ENCODE peak calls at places on chromosomes 7 and 10, in five cellular contexts. J is spleen, V is GM13977, B is keratinocyte, L is Peyer's patch. W is an unnamed sample.
A peak's percentile ranks its signal among the peaks of the same experiment; 100 is the strongest.

GRCh38 chr10:30127120-30127541 is 67.7 kb upstream of the JCAD start:
- DNase-seq in J (no peak), V (no peak), B (no peak), L (no peak), W (no peak)

GRCh38 chr10:93749218-93749799 is 8.4 kb upstream of the LGI1 start:
- DNase-seq in J (no peak), V (no peak), B (no peak), L (no peak), W (no peak)

GRCh38 chr10:43123361-43124093 is 14.7 kb upstream of the CSGALNACT2 start:
- DNase-seq in J (peak; percentile 59), V (no peak), B (no peak), L (no peak), W (peak; percentile 52)

GRCh38 chr7:120272896-120273475 is at the start of gene KCND2:
- DNase-seq in J (no peak), V (no peak), B (no peak), L (no peak), W (peak; percentile 55)

GRCh38 chr10:44379907-44380306 is 5.0 kb downstream of the CXCL12 start:
- DNase-seq in J (peak; percentile 30), V (no peak), B (no peak), L (no peak), W (no peak)

GRCh38 chr7:101558742-101559325 is 70.3 kb downstream of the MYL10 start:
- DNase-seq in J (no peak), V (peak; percentile 6), B (no peak), L (no peak), W (no peak)

GRCh38 chr7:149772236-149772820 is 1.1 kb downstream of the ZNF467 start:
- DNase-seq in J (peak; percentile 93), V (no peak), B (no peak), L (peak; percentile 31), W (peak; percentile 67)

GRCh38 chr10:49139866-49140195 is 6.0 kb upstream of the FAM170B start:
- DNase-seq in J (no peak), V (no peak), B (no peak), L (no peak), W (no peak)

GRCh38 chr10:76299501-76299900 is 868.1 kb downstream of the LRMDA start:
- DNase-seq in J (no peak), V (no peak), B (no peak), L (no peak), W (no peak)

GRCh38 chr7:114823290-114823689 is 98.6 kb upstream of the MDFIC start:
- DNase-seq in J (no peak), V (no peak), B (peak; percentile 45), L (no peak), W (no peak)

GRCh38 chr7:134512271-134512670 is 15.1 kb upstream of the AKR1B10 start:
- DNase-seq in J (no peak), V (no peak), B (no peak), L (no peak), W (no peak)

GRCh38 chr10:7756360-7756992 is 31.3 kb downstream of the KIN start:
- DNase-seq in J (no peak), V (no peak), B (no peak), L (no peak), W (peak; percentile 24)

GRCh38 chr7:33926535-33926934 is 21.2 kb downstream of the BMPER start:
- DNase-seq in J (no peak), V (no peak), B (no peak), L (no peak), W (no peak)

GRCh38 chr10:115936926-115937755 is 335.9 kb downstream of the GFRA1 start:
- DNase-seq in J (no peak), V (no peak), B (no peak), L (no peak), W (no peak)

GRCh38 chr7:25662881-25663588 is 434.7 kb upstream of the NPVF start:
- DNase-seq in J (no peak), V (no peak), B (no peak), L (no peak), W (no peak)

GRCh38 chr7:50988465-50988864 is 205.8 kb upstream of the GRB10 start:
- DNase-seq in J (no peak), V (no peak), B (no peak), L (no peak), W (no peak)
- TF ChIP-seq CTCF in J (no peak), V (no peak), B (no peak), L (no peak), W (no peak)

GRCh38 chr7:151312356-151312755 is 29.3 kb upstream of the NUB1 start:
- DNase-seq in J (no peak), V (no peak), B (no peak), L (no peak), W (no peak)

GRCh38 chr7:151310578-151310977 is 31.0 kb upstream of the NUB1 start:
- DNase-seq in J (no peak), V (no peak), B (no peak), L (no peak), W (no peak)

GRCh38 chr7:151312831-151313809 is 28.5 kb upstream of the NUB1 start:
- DNase-seq in J (no peak), V (no peak), B (no peak), L (no peak), W (no peak)

GRCh38 chr7:151309306-151309705 is 32.3 kb upstream of the NUB1 start:
- DNase-seq in J (no peak), V (no peak), B (no peak), L (no peak), W (no peak)

DNA sequence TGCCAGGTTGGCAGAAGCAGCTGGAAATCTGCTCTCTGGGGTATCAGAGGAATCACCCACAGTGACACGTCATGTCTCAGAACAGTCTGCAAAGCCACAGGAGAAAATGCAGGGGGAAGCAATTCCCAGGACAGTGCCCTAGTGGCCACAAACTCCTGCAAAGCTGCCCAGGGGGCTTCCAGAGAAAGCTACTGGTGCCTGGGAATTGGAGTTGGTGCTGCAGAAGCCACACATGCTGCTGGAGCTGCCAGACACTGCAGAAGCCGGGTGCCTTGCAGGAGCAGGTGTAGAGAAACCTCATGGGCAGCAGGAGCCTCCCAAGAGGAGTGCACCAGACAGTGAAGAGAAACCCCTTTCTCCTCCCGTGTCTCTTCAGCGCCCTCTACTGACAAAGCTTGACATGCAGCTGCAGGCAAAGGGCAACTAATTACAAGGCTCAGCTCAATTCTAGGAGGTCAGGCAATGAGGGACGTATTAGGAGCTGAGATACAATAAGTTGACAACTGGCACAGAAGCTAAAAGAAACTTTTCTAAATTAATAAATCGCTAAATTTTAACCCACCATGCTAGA is 30.2 kb upstream of the NUB1 start:
- DNase-seq in J (no peak), V (no peak), B (no peak), L (no peak), W (peak; percentile 34)
- TF ChIP-seq CTCF in J (no peak), V (peak; percentile 22), B (peak; percentile 31), L (no peak), W (no peak)

GRCh38 chr7:44921607-44922350 is 36.4 kb upstream of the PURB start:
- DNase-seq in J (peak; percentile 98), V (peak; percentile 82), B (peak; percentile 38), L (peak; percentile 96), W (peak; percentile 85)
- TF ChIP-seq CTCF in J (peak; percentile 76), V (peak; percentile 95), B (peak; percentile 76), L (peak; percentile 76), W (peak; percentile 79)

GRCh38 chr7:39355664-39356063 is 210.5 kb upstream of the YAE1 start:
- DNase-seq in J (no peak), V (no peak), B (no peak), L (no peak), W (no peak)

GRCh38 chr7:39353615-39354376 is 212.4 kb upstream of the YAE1 start:
- DNase-seq in J (no peak), V (no peak), B (no peak), L (no peak), W (peak; percentile 48)

GRCh38 chr7:39360038-39360437 is 206.2 kb upstream of the YAE1 start:
- DNase-seq in J (no peak), V (no peak), B (no peak), L (no peak), W (no peak)

GRCh38 chr7:39357648-39358047 is 208.6 kb upstream of the YAE1 start:
- DNase-seq in J (no peak), V (no peak), B (no peak), L (no peak), W (peak; percentile 52)

GRCh38 chr7:39356531-39356930 is 209.7 kb upstream of the YAE1 start:
- DNase-seq in J (no peak), V (no peak), B (no peak), L (no peak), W (no peak)
- TF ChIP-seq CTCF in J (no peak), V (no peak), B (no peak), L (no peak), W (no peak)

DNA sequence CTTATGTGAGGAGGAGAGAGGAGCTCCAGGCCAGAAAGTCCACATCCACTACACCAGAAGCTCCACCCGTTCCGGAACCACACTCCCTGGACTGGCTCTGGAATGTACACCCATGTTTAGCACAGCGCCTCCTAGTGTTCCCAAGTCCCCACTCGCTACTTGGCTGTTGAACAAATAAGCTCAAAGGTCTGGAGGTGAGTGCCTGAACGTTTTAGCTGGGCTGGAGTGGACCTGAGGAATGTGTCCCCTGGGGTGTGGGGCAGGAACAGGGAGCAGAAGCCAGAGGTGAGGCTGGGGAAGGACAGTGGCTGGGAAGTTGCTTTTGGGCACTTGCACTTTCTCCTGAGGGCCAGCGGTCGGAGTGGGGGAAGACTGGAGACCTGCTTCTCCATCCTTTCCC is 164.1 kb upstream of the CDCA7L start:
- DNase-seq in J (no peak), V (no peak), B (peak; percentile 11), L (peak; percentile 21), W (peak; percentile 54)
- TF ChIP-seq CTCF in J (no peak), V (peak; percentile 54), B (peak; percentile 42), L (no peak), W (no peak)

GRCh38 chr7:37918526-37918925 is 1.9 kb upstream of the SFRP4 start:
- DNase-seq in J (no peak), V (no peak), B (no peak), L (no peak), W (no peak)
- TF ChIP-seq CTCF in J (no peak), V (no peak), B (no peak), L (no peak), W (no peak)

W was measured in glutamatergic neuron.